ENCODE peak calls at places on chromosome 18, in nine cellular contexts. E, K, Z, B, R, Y, A, F and H are unnamed samples.

GRCh38 chr18:48946329-48946835 is 4.4 kb downstream of the SMAD7 start:
- DNase-seq in E (no peak), K (no peak), Z (no peak), B (peak), R (no peak), Y (no peak), A (peak), F (peak), H (no peak)

GRCh38 chr18:63860536-63860930 is 27.0 kb upstream of the SERPINB2 start:
- DNase-seq in E (no peak), K (no peak), Z (no peak), B (no peak), R (no peak), Y (no peak), A (no peak), F (no peak), H (no peak)

GRCh38 chr18:60668583-60668982 is 296.0 kb upstream of the MC4R start:
- DNase-seq in E (no peak), K (no peak), Z (peak), B (no peak), R (no peak), Y (no peak), A (no peak), F (no peak), H (peak)

GRCh38 chr18:44742741-44743311 is 62.1 kb downstream of the SETBP1 start:
- DNase-seq in E (no peak), K (no peak), Z (no peak), B (peak), R (peak), Y (no peak), A (peak), F (no peak), H (peak)

GRCh38 chr18:76273956-76274355 is 221.1 kb downstream of the ZNF516 start:
- DNase-seq in E (no peak), K (no peak), Z (no peak), B (no peak), R (no peak), Y (no peak), A (no peak), F (no peak), H (no peak)

GRCh38 chr18:74203811-74204210 is 55.5 kb downstream of the TIMM21 start:
- DNase-seq in E (no peak), K (no peak), Z (no peak), B (no peak), R (no peak), Y (no peak), A (no peak), F (no peak), H (no peak)

GRCh38 chr18:31657823-31658669 is 26.3 kb downstream of the B4GALT6 start:
- DNase-seq in E (peak), K (no peak), Z (no peak), B (peak), R (peak), Y (no peak), A (no peak), F (peak), H (no peak)

GRCh38 chr18:50871846-50872245 is 7.1 kb upstream of the ME2 start:
- DNase-seq in E (no peak), K (no peak), Z (no peak), B (no peak), R (no peak), Y (no peak), A (no peak), F (no peak), H (no peak)

GRCh38 chr18:59044855-59045254 is 94.8 kb upstream of the SEC11C start:
- DNase-seq in E (no peak), K (no peak), Z (no peak), B (no peak), R (no peak), Y (no peak), A (no peak), F (no peak), H (no peak)

GRCh38 chr18:65592419-65592818 is 158.4 kb upstream of the CDH7 start:
- DNase-seq in E (no peak), K (no peak), Z (no peak), B (no peak), R (no peak), Y (no peak), A (no peak), F (no peak), H (no peak)

GRCh38 chr18:79681484-79682387 is 2.1 kb downstream of the CTDP1 start:
- DNase-seq in E (no peak), K (no peak), Z (peak), B (no peak), R (peak), Y (peak), A (no peak), F (no peak), H (no peak)

GRCh38 chr18:76453057-76453561 is 41.9 kb downstream of the ZNF516 start:
- DNase-seq in E (no peak), K (no peak), Z (peak), B (no peak), R (no peak), Y (no peak), A (no peak), F (peak), H (no peak)

GRCh38 chr18:68638613-68639012 is 76.3 kb downstream of the TMX3 start:
- DNase-seq in E (no peak), K (no peak), Z (no peak), B (no peak), R (no peak), Y (no peak), A (no peak), F (no peak), H (no peak)

GRCh38 chr18:9993846-9994660 is 80.2 kb downstream of the VAPA start:
- DNase-seq in E (no peak), K (no peak), Z (no peak), B (no peak), R (peak), Y (no peak), A (no peak), F (no peak), H (no peak)

GRCh38 chr18:48785091-48785614 is 165.6 kb downstream of the SMAD7 start:
- DNase-seq in E (peak), K (no peak), Z (no peak), B (no peak), R (no peak), Y (no peak), A (no peak), F (no peak), H (no peak)

GRCh38 chr18:1488394-1488793 is 583.7 kb downstream of the ADCYAP1 start:
- DNase-seq in E (no peak), K (no peak), Z (no peak), B (no peak), R (no peak), Y (no peak), A (no peak), F (no peak), H (no peak)

GRCh38 chr18:48161201-48161910 is 230.9 kb upstream of the SMAD2 start:
- DNase-seq in E (peak), K (no peak), Z (peak), B (peak), R (peak), Y (peak), A (peak), F (peak), H (peak)

GRCh38 chr18:76458522-76459311 is 36.3 kb downstream of the ZNF516 start:
- DNase-seq in E (no peak), K (no peak), Z (peak), B (no peak), R (no peak), Y (no peak), A (no peak), F (no peak), H (no peak)

GRCh38 chr18:25164837-25165791 is 186.9 kb downstream of the ZNF521 start:
- DNase-seq in E (peak), K (no peak), Z (no peak), B (peak), R (no peak), Y (no peak), A (peak), F (peak), H (peak)

GRCh38 chr18:59769105-59769865 is 72.1 kb upstream of the CCBE1 start:
- DNase-seq in E (no peak), K (no peak), Z (no peak), B (peak), R (no peak), Y (no peak), A (peak), F (no peak), H (peak)

GRCh38 chr18:6942742-6943141 is 174.9 kb downstream of the LAMA1 start:
- DNase-seq in E (no peak), K (no peak), Z (no peak), B (no peak), R (no peak), Y (no peak), A (no peak), F (no peak), H (no peak)

GRCh38 chr18:1049173-1049572 is 144.5 kb downstream of the ADCYAP1 start:
- DNase-seq in E (no peak), K (no peak), Z (no peak), B (no peak), R (no peak), Y (no peak), A (no peak), F (no peak), H (no peak)

GRCh38 chr18:70221911-70222278 is 16.4 kb upstream of the RTTN start:
- DNase-seq in E (no peak), K (no peak), Z (no peak), B (no peak), R (no peak), Y (no peak), A (no peak), F (no peak), H (no peak)

GRCh38 chr18:70195852-70196434 is 9.5 kb downstream of the RTTN start:
- DNase-seq in E (no peak), K (no peak), Z (peak), B (peak), R (peak), Y (no peak), A (peak), F (peak), H (peak)

GRCh38 chr18:74832999-74833398 is 235.3 kb downstream of the ZNF407 start:
- DNase-seq in E (no peak), K (no peak), Z (no peak), B (no peak), R (no peak), Y (no peak), A (peak), F (no peak), H (no peak)

GRCh38 chr18:63237486-63237885 is 82.1 kb downstream of the BCL2 start:
- DNase-seq in E (no peak), K (no peak), Z (no peak), B (peak), R (no peak), Y (no peak), A (no peak), F (no peak), H (peak)

GRCh38 chr18:3541549-3542386 is 91.8 kb downstream of the TGIF1 start:
- DNase-seq in E (peak), K (no peak), Z (no peak), B (no peak), R (no peak), Y (no peak), A (no peak), F (no peak), H (no peak)

GRCh38 chr18:33844232-33844631 is 266.2 kb downstream of the ASXL3 start:
- DNase-seq in E (no peak), K (no peak), Z (no peak), B (no peak), R (no peak), Y (no peak), A (no peak), F (no peak), H (no peak)

GRCh38 chr18:5543036-5543671 is 643 bp downstream of the EPB41L3 start:
- DNase-seq in E (no peak), K (no peak), Z (peak), B (no peak), R (no peak), Y (no peak), A (no peak), F (no peak), H (peak)

GRCh38 chr18:59265246-59266018 is 7.8 kb downstream of the RAX start:
- DNase-seq in E (no peak), K (no peak), Z (peak), B (no peak), R (no peak), Y (no peak), A (no peak), F (no peak), H (peak)

GRCh38 chr18:59606193-59607175 is 90.7 kb downstream of the CCBE1 start:
- DNase-seq in E (no peak), K (no peak), Z (no peak), B (peak), R (no peak), Y (no peak), A (peak), F (peak), H (peak)

GRCh38 chr18:39345321-39345720 is 1779.7 kb upstream of the CELF4 start:
- DNase-seq in E (no peak), K (no peak), Z (no peak), B (peak), R (no peak), Y (no peak), A (peak), F (peak), H (peak)
- H3K4me3 ChIP-seq in E (no peak), K (no peak), Z (no peak), B (no peak), R (no peak), Y (no peak), A (no peak), F (no peak), H (no peak)

DNA sequence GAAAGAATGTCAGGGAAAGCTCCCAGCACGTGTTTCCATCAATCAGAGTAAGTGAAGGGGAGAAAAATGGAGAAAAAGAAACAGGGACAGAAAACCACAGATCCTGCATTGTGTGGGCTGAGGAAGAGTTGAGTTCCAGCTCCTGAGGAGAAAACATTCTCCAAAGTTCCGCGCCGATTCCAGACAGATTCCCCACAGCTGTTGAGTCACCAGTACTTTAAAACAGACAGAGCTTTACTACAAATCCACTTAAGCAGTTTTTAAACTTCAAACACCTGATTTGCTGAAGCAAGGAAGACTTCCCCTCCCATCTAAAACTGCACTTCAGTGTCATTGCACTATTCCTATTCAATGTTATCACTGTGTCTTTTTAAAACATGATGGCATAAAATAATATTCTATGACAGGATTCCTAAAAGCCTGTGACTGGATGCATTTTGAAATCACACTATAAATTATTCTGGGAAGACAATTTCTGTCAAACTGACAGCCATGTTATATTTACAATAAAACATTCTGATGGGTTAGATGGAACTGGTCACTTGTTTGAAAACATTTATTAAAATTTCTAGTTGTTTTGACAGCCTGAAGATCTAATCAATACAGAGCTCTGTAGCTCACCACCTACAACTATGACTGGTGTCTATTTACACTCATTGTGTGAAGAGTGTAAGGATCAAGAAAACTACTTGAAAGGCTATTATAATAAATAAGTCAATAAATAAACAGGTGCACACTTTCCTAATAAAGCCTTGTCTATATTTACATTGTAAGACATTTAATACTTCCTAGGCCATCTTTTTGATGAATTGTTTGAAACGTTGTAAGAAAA is 40.9 kb downstream of the TCF4 start:
- DNase-seq in E (no peak), K (no peak), Z (no peak), B (peak), R (peak), Y (no peak), A (peak), F (peak), H (peak)
- H3K4me3 ChIP-seq in E (no peak), K (no peak), Z (peak), B (peak), R (no peak), Y (no peak), A (peak), F (no peak), H (peak)

GRCh38 chr18:46071894-46072867 is at the start of gene PSTPIP2:
- DNase-seq in E (peak), K (no peak), Z (peak), B (peak), R (peak), Y (peak), A (peak), F (peak), H (peak)

GRCh38 chr18:46071615-46071893 is 506 bp downstream of the PSTPIP2 start:
- DNase-seq in E (peak), K (no peak), Z (peak), B (no peak), R (no peak), Y (no peak), A (no peak), F (peak), H (peak)

GRCh38 chr18:46069524-46069923 is 2.5 kb downstream of the PSTPIP2 start:
- DNase-seq in E (no peak), K (no peak), Z (no peak), B (peak), R (no peak), Y (no peak), A (no peak), F (no peak), H (peak)

GRCh38 chr18:46070232-46070631 is 1.8 kb downstream of the PSTPIP2 start:
- DNase-seq in E (no peak), K (no peak), Z (no peak), B (no peak), R (no peak), Y (no peak), A (no peak), F (no peak), H (no peak)

GRCh38 chr18:46070683-46071614 is 1.1 kb downstream of the PSTPIP2 start:
- DNase-seq in E (peak), K (no peak), Z (no peak), B (no peak), R (no peak), Y (no peak), A (no peak), F (no peak), H (no peak)
- H3K4me3 ChIP-seq in E (peak), K (peak), Z (peak), B (peak), R (peak), Y (peak), A (peak), F (peak), H (peak)

GRCh38 chr18:11147962-11148654 is 1.3 kb downstream of the PIEZO2 start:
- DNase-seq in E (peak), K (no peak), Z (peak), B (no peak), R (no peak), Y (no peak), A (no peak), F (peak), H (peak)

GRCh38 chr18:11147371-11147860 is 2.0 kb downstream of the PIEZO2 start:
- DNase-seq in E (peak), K (no peak), Z (peak), B (no peak), R (no peak), Y (no peak), A (no peak), F (peak), H (peak)

GRCh38 chr18:11146238-11146946 is 3.0 kb downstream of the PIEZO2 start:
- DNase-seq in E (no peak), K (no peak), Z (peak), B (no peak), R (no peak), Y (no peak), A (no peak), F (no peak), H (no peak)

GRCh38 chr18:11145413-11146191 is 3.8 kb downstream of the PIEZO2 start:
- DNase-seq in E (no peak), K (no peak), Z (no peak), B (no peak), R (no peak), Y (no peak), A (no peak), F (no peak), H (no peak)

DNA sequence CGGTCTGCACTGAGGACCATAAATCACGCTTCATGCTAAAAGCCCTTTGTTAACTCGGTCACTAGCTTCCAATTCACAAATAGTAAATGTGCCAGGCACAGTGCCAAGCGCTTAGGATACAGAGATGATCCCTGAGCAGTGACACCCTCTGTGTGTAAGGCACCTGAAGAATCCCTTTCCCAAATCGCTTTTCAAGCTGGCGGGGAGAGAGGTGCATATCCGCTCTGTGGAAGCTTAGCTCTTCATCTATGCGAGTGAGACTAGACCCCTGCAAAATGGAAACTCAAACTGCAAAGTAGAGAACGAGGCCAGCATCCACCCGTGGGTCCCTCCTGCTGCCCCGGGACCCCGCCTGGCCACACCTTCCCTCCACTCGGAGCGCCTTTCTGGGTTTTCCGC is 2.4 kb downstream of the PIEZO2 start:
- DNase-seq in E (no peak), K (no peak), Z (peak), B (no peak), R (no peak), Y (no peak), A (no peak), F (no peak), H (no peak)
- H3K4me3 ChIP-seq in E (peak), K (peak), Z (peak), B (no peak), R (no peak), Y (no peak), A (no peak), F (no peak), H (no peak)

DNA sequence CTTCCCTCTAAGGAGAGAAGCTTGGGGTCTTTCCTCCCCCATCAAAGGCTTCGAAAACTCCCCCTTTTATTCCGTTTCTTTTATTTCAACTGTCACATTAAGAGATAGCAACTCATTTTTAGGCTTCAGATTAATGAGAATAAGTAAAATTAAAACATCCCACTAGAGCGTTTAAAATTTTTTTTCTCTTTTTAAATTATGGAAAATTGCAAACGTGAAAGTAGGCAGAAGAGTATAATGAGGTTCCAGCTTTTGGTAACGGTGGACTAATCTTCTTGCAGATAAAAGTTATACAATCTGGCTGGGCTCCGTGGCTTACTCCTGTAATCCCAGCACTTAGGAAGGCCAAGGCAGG is 21.9 kb upstream of the RMP24 start:
- DNase-seq in E (no peak), K (no peak), Z (no peak), B (no peak), R (no peak), Y (no peak), A (no peak), F (no peak), H (no peak)
- H3K4me3 ChIP-seq in E (no peak), K (peak), Z (peak), B (no peak), R (no peak), Y (no peak), A (no peak), F (no peak), H (peak)

GRCh38 chr18:61995547-61996062 is 102.8 kb upstream of the RNF152 start:
- DNase-seq in E (no peak), K (no peak), Z (no peak), B (no peak), R (no peak), Y (no peak), A (no peak), F (no peak), H (no peak)

GRCh38 chr18:61998335-61998734 is 105.5 kb upstream of the RNF152 start:
- DNase-seq in E (no peak), K (no peak), Z (no peak), B (no peak), R (no peak), Y (no peak), A (peak), F (no peak), H (no peak)

GRCh38 chr18:62001396-62001795 is 108.6 kb upstream of the RNF152 start:
- DNase-seq in E (no peak), K (peak), Z (peak), B (no peak), R (no peak), Y (no peak), A (no peak), F (no peak), H (no peak)

GRCh38 chr18:61993831-61994230 is 101.0 kb upstream of the RNF152 start:
- DNase-seq in E (no peak), K (no peak), Z (no peak), B (peak), R (no peak), Y (no peak), A (peak), F (no peak), H (peak)

GRCh38 chr18:61998957-61999356 is 106.2 kb upstream of the RNF152 start:
- DNase-seq in E (no peak), K (no peak), Z (no peak), B (peak), R (no peak), Y (no peak), A (peak), F (peak), H (peak)
- H3K4me3 ChIP-seq in E (no peak), K (no peak), Z (no peak), B (no peak), R (no peak), Y (no peak), A (no peak), F (no peak), H (no peak)